ENCODE peak calls at places on chromosomes 16 and 17, in seven cellular contexts. U is progenitor cell of endocrine pancreas, T is AG04450, K is bronchial epithelial cell, W is neural crest cell, D is fibroblast of the aortic adventitia, F is lower leg skin. P is an unnamed sample.

GRCh38 chr16:68707341-68708152 is 29.5 kb upstream of the CDH1 start:
- DNase-seq in K (peak), T (no peak), U (no peak), D (no peak), F (peak), W (peak), P (no peak)

GRCh38 chr16:87955302-87956168 is 4.3 kb downstream of the BANP start:
- DNase-seq in D (peak), U (no peak), W (no peak), F (no peak), K (no peak), T (no peak), P (peak)

GRCh38 chr17:61309857-61310256 is 89.8 kb upstream of the TBX2 start:
- DNase-seq in T (peak), U (no peak), K (peak), F (no peak), D (peak), W (no peak), P (no peak)

GRCh38 chr17:18039535-18040286 is 503 bp downstream of the GID4 start:
- DNase-seq in K (no peak), W (no peak), D (no peak), T (no peak), F (no peak), U (peak), P (peak)

GRCh38 chr17:37261286-37261685 is 114.5 kb upstream of the C17orf78 start:
- DNase-seq in W (no peak), K (no peak), F (no peak), T (no peak), D (peak), U (no peak), P (no peak)

GRCh38 chr17:49402706-49403105 is 12.0 kb downstream of the PHB1 start:
- DNase-seq in W (no peak), K (no peak), T (no peak), F (no peak), U (no peak), D (no peak), P (no peak)

GRCh38 chr17:1072551-1072961 is 75.6 kb downstream of the TIMM22 start:
- DNase-seq in D (no peak), U (no peak), T (no peak), F (no peak), K (no peak), W (no peak), P (no peak)

GRCh38 chr17:40817103-40817682 is 5.2 kb downstream of the KRT10 start:
- DNase-seq in F (no peak), T (no peak), W (no peak), K (no peak), U (no peak), D (no peak), P (no peak)

GRCh38 chr16:78993342-78993741 is 607.2 kb downstream of the MAF start:
- DNase-seq in F (no peak), D (no peak), U (no peak), W (no peak), T (no peak), K (no peak), P (no peak)

GRCh38 chr17:72119963-72120877 is 600 bp upstream of the SOX9 start:
- DNase-seq in D (peak), W (peak), U (peak), T (peak), K (peak), F (no peak), P (no peak)

GRCh38 chr17:16419074-16419928 is 3.9 kb downstream of the TRPV2 start:
- DNase-seq in K (peak), W (no peak), D (peak), U (no peak), F (peak), T (peak), P (peak)

GRCh38 chr17:49959183-49959935 is 9.6 kb upstream of the DLX4 start:
- DNase-seq in T (no peak), D (no peak), W (no peak), U (no peak), F (no peak), K (peak), P (no peak)

GRCh38 chr16:4336701-4337539 is 14.2 kb downstream of the PAM16 start:
- DNase-seq in D (no peak), K (no peak), U (no peak), F (no peak), T (no peak), W (no peak), P (no peak)

GRCh38 chr17:78252111-78252634 is 20.7 kb downstream of the TMEM235 start:
- DNase-seq in F (no peak), D (no peak), T (no peak), K (no peak), W (no peak), U (no peak), P (peak)

GRCh38 chr16:69324585-69325253 is 5.7 kb downstream of the PDF start:
- DNase-seq in K (no peak), F (no peak), D (no peak), U (no peak), T (no peak), W (no peak), P (no peak)

GRCh38 chr17:78258323-78259229 is 27.1 kb downstream of the TMEM235 start:
- DNase-seq in D (no peak), W (no peak), F (no peak), K (no peak), T (no peak), U (no peak), P (peak)

GRCh38 chr16:67801889-67802288 is 4.5 kb downstream of the RANBP10 start:
- DNase-seq in D (no peak), T (no peak), U (no peak), F (no peak), W (no peak), K (no peak), P (peak)

GRCh38 chr17:72590882-72591499 is 470.2 kb downstream of the SOX9 start:
- DNase-seq in W (no peak), T (no peak), U (no peak), F (no peak), D (no peak), K (no peak), P (no peak)

DNA sequence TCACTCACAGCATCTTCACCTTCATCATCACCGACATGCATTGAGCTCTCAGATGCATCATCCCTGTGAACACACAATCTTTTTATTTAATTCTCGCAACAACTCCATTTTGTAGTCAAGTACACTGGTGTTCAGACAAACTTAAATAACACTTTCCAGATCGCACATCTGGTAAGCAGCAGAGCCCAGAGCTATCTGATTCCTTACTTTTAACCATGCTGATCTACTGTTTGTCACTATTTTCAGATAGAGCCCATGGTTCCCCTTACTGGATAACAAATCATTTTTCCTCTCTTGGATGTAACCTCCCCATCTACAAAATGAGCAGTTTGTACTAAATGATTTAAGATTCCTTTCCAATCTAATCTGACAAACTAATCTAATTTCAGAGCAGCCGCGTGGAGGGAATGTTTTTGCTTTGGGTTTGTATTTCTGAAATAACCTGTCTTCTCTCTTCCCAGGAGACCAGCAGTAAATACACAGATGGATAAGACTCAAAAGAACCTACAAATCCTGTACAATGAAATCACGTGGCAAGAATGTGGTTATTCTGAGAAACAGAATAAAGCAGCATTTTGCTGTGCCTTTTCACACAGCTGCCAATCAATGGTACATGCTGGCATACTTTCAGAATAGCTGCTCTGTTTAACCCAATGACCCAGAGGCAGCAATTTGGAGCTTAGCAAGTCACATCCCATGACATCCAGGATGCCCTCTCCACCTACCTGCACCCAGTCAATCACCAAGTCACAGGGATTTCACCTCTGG is 72.9 kb upstream of the CCL2 start:
- DNase-seq in U (no peak), W (no peak), T (no peak), F (no peak), K (no peak), D (no peak), P (no peak)
- TF ChIP-seq CTCF in U (no peak), W (no peak), T (no peak), F (no peak), K (no peak), D (no peak), P (no peak)

DNA sequence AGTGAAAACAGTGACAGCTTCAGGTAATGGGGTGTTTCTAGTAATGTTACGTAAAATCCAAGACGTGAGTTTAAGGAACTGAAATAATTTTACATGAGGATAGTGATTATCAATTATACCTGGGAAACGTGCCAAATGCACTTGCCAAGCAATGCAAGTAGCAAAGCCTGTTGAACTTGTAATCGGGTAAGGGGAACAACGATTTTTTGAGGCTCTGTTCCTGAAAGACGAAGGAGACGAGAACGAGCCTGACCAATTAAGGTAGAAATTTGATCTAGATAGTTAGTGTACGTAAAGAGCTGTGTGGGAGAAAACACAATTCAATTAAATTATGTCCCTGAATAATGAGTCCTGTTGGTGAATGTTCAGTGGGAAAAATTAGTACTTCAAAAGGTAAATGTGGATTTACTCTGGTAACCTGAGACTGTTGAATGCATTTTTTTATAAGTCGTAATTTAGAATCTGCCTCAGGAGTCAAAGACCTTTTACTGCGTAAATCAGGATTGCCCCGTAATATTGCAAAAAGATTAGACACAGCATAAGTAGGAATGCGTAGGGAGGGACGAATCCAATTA is 17.7 kb upstream of the KCTD5 start:
- DNase-seq in W (no peak), U (no peak), D (no peak), K (peak), T (no peak), F (no peak), P (no peak)
- TF ChIP-seq CTCF in W (no peak), U (no peak), D (no peak), K (no peak), T (no peak), F (no peak), P (no peak)

DNA sequence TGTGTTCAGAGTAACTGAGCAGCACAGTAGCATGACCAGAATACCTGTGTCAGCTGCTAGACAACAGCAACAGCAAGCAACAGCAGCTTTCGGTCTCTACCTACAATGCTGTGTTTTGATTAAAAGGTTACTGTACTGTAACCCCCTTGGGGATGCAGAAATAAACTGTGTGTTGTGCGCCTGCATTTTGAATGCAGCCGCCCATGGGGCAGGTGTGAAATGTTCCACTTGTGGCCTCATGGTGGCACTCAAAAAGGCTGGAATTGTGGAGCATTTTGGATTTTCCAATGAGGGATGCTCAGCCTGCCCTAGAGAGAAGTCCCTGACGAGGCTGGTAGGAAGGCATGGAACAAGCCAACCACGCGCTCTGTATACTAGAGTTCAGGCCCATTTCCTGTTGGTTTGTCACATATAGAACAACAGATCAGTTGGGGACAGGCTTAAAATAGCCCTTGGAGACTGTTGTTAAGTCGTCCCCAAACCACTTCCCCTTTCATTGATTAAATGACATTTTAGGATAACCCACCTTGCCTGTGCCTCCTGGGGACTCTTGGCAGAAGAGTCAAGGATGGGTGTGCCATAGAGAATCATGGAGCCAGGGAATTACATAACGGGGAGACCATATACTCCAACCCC is 27.1 kb downstream of the SCPEP1 start:
- DNase-seq in T (no peak), F (no peak), K (no peak), U (no peak), W (no peak), D (no peak), P (no peak)
- TF ChIP-seq CTCF in T (no peak), F (no peak), K (peak), U (peak), W (peak), D (no peak), P (no peak)

GRCh38 chr17:48262982-48263586 is 155.5 kb downstream of the SNX11 start:
- DNase-seq in U (no peak), F (no peak), T (no peak), K (peak), D (no peak), W (no peak), P (no peak)
- TF ChIP-seq CTCF in U (peak), F (no peak), T (peak), K (peak), D (peak), W (peak), P (peak)

GRCh38 chr17:57408064-57408811 is 151.9 kb downstream of the MSI2 start:
- DNase-seq in D (no peak), U (no peak), F (no peak), K (peak), W (no peak), T (no peak), P (peak)
- TF ChIP-seq CTCF in D (no peak), U (peak), F (no peak), K (peak), W (peak), T (no peak), P (no peak)

GRCh38 chr16:5381481-5381880 is 283.9 kb upstream of the EEF2KMT start:
- DNase-seq in D (no peak), F (no peak), U (no peak), W (no peak), T (no peak), K (no peak), P (no peak)
- TF ChIP-seq CTCF in D (no peak), F (no peak), U (no peak), W (no peak), T (no peak), K (no peak), P (no peak)

DNA sequence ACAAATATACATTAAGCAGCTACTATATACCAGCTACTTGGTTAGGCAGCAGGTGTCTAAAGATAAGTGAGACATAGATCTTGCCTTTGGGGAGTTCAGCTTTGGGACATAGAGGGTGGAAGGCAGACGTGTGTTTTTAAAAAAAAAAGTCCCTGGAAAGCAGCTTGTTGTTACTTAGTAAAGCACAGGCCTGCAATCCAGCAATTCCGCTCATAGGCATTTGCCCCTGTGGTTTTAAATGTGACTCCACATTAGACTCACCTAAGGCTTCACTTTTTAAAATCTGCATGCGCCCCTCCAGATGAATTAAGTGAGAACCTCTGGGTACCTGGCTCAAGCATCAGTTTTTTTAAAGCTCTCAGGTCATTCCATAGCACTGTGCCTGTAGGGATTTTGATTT is 7.2 kb upstream of the MLYCD start:
- DNase-seq in W (no peak), U (no peak), K (no peak), F (no peak), D (no peak), T (no peak), P (no peak)
- TF ChIP-seq CTCF in W (no peak), U (no peak), K (no peak), F (no peak), D (no peak), T (no peak), P (no peak)

GRCh38 chr17:64054304-64054703 is 33.9 kb upstream of the ICAM2 start:
- DNase-seq in D (no peak), K (no peak), U (no peak), T (no peak), W (no peak), F (no peak), P (no peak)
- TF ChIP-seq CTCF in D (no peak), K (no peak), U (no peak), T (no peak), W (no peak), F (no peak), P (no peak)